ENCODE peak calls at places on chromosomes 12 and 14, in four cellular contexts. G is endothelial cell of umbilical vein, C is astrocyte, X is PC-9. S is an unnamed sample.

GRCh38 chr14:57382283-57382682 is 8.1 kb upstream of the NAA30 start:
- DNase-seq in G (peak; percentile 81), X (no peak), C (peak; percentile 80), S (peak; percentile 94)

GRCh38 chr14:102819176-102819628 is 42.0 kb downstream of the TRAF3 start:
- DNase-seq in G (no peak), C (no peak), X (no peak), S (no peak)

GRCh38 chr12:38586652-38587219 is 270.2 kb downstream of the ALG10B start:
- DNase-seq in G (no peak), X (no peak), C (no peak), S (no peak)

GRCh38 chr12:80419660-80420059 is 24.4 kb upstream of the PTPRQ start:
- DNase-seq in G (no peak), C (peak; percentile 14), X (no peak), S (peak; percentile 16)

GRCh38 chr14:98133806-98134205 is 1138.2 kb downstream of the BCL11B start:
- DNase-seq in C (no peak), G (no peak), X (no peak), S (no peak)

GRCh38 chr14:54186821-54187365 is 209.9 kb upstream of the CDKN3 start:
- DNase-seq in C (no peak), X (no peak), G (no peak), S (no peak)

GRCh38 chr14:51578853-51579252 is 72.9 kb upstream of the FRMD6 start:
- DNase-seq in C (no peak), G (peak; percentile 22), X (no peak), S (no peak)

GRCh38 chr12:118034429-118035193 is 18.1 kb downstream of the RFC5 start:
- DNase-seq in X (peak; percentile 18), C (peak; percentile 45), G (peak; percentile 24), S (peak; percentile 60)

GRCh38 chr14:81450100-81450531 is 50.0 kb upstream of the STON2 start:
- DNase-seq in G (no peak), X (no peak), C (peak; percentile 32), S (no peak)

GRCh38 chr14:74035556-74035955 is 16.4 kb downstream of the BBOF1 start:
- DNase-seq in G (no peak), X (no peak), C (peak; percentile 43), S (peak; percentile 80)

GRCh38 chr12:6233121-6233971 is 33.1 kb downstream of the CD9 start:
- DNase-seq in G (peak; percentile 37), X (no peak), C (no peak), S (no peak)

GRCh38 chr12:97502600-97502999 is 40.0 kb downstream of the RMST start:
- DNase-seq in C (no peak), X (no peak), G (no peak), S (no peak)

GRCh38 chr14:81464253-81465001 is 64.3 kb upstream of the STON2 start:
- DNase-seq in G (peak; percentile 79), C (peak; percentile 26), X (peak; percentile 5), S (peak; percentile 64)

GRCh38 chr14:104774453-104775072 is 21.0 kb downstream of the AKT1 start:
- DNase-seq in X (no peak), G (no peak), C (no peak), S (no peak)

GRCh38 chr14:100800041-100800440 is 25.9 kb upstream of the MEG3 start:
- DNase-seq in G (no peak), X (no peak), C (no peak), S (no peak)
- H2AFZ ChIP-seq in G (no peak overlapping the region), X (no peak overlapping the region), C (no peak overlapping the region), S (no peak overlapping the region)

DNA sequence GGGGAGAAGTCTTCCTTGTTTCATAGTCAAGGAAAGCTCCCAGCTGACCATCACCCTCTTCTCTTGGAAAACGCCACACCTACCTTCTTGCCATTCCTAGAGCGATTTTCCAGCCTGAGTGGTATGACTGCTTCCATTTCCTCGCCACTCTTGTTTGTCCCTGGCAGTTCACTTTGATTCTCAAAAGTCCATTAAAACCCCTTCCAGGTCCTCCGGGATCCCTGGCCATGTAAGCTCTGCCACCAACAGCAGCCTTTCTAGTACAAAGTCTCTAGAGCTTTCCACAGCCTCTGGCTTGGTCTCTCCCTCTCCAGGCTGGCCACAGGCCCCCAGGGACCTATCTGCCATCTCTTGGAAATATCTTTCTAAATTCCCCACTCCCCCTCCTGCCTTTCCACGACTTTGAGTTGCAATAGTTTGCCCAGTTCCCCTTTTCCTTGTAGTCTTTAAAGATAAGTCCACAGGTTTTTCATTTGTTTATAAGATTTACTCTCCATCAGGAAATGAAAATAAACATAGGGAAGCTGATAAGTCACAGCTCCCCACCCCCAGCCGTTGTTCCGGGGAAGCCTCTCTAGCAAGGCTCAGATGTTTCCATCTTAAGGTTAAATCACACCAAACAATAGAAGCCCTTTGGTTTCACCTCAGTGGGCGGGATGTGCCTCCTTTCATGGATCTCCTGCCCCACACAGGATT is 42.9 kb upstream of the SINHCAF start:
- DNase-seq in C (no peak), X (peak; percentile 5), G (no peak), S (peak; percentile 48)
- H2AFZ ChIP-seq in C (no peak overlapping the region), X (no peak overlapping the region), G (peak overlapping the region; percentile 40), S (peak overlapping the region; percentile 75)

GRCh38 chr12:88577537-88577936 is 2.7 kb downstream of the KITLG start:
- DNase-seq in G (peak; percentile 31), C (peak; percentile 58), X (no peak), S (no peak)
- H2AFZ ChIP-seq in G (no peak overlapping the region), C (no peak overlapping the region), X (no peak overlapping the region), S (no peak overlapping the region)

GRCh38 chr12:68373836-68374314 is 41.7 kb upstream of the MDM1 start:
- DNase-seq in X (no peak), C (no peak), G (no peak), S (no peak)

GRCh38 chr12:68378859-68379628 is 46.9 kb upstream of the MDM1 start:
- DNase-seq in C (no peak), X (peak; percentile 59), G (no peak), S (no peak)

GRCh38 chr12:68376901-68377300 is 44.7 kb upstream of the MDM1 start:
- DNase-seq in X (no peak), C (no peak), G (no peak), S (no peak)

GRCh38 chr12:68374315-68374982 is 42.3 kb upstream of the MDM1 start:
- DNase-seq in C (no peak), X (peak; percentile 38), G (no peak), S (no peak)

GRCh38 chr12:68375701-68376469 is 43.7 kb upstream of the MDM1 start:
- DNase-seq in X (no peak), G (no peak), C (peak; percentile 56), S (peak; percentile 51)
- H2AFZ ChIP-seq in X (no peak overlapping the region), G (no peak overlapping the region), C (no peak overlapping the region), S (no peak overlapping the region)

GRCh38 chr12:95384785-95385184 is 89.2 kb upstream of the METAP2 start:
- DNase-seq in C (no peak), G (no peak), X (no peak), S (no peak)
- H2AFZ ChIP-seq in C (no peak overlapping the region), G (no peak overlapping the region), X (no peak overlapping the region), S (no peak overlapping the region)

GRCh38 chr12:45334396-45334795 is 118.5 kb downstream of the ANO6 start:
- DNase-seq in C (no peak), G (no peak), X (no peak), S (no peak)
- H2AFZ ChIP-seq in C (no peak overlapping the region), G (no peak overlapping the region), X (no peak overlapping the region), S (no peak overlapping the region)

DNA sequence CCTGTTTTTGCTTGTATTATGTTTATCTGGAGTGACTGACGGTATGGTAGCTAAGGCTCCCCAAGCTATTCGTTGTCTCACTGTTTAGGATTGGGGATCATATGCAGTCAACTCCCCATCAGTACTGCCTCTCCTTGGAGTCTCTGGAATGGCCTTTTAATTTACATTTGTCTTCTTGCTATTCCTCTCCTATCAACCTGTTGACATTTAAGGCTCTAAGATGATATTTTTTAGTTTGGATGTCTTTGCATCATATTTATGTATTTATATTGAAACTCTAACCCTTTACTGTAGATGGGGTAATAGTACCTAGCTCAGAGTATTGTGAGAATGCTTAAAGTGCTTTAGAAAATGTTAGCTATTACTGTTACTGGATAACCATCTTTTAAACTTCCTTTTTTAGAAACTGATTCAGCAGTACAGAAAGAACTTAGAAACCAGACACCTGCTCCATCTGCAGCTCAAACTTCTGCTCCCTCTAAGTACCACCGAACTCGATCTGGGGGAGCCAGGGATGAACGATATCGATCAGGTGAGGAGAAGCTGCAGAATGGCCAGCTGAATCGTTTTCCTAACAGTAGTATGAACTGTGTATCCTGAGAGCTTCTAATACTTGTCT is 123.5 kb upstream of the ATF1 start:
- DNase-seq in X (no peak), C (no peak), G (no peak), S (no peak)
- H2AFZ ChIP-seq in X (no peak overlapping the region), C (no peak overlapping the region), G (no peak overlapping the region), S (no peak overlapping the region)